ENCODE peak calls at places on chromosomes 12 and 14, in six cellular contexts. C, K, P, D, H and Z are unnamed samples. For H3K27me3, the result is how much of the 10 kb centered on the place peaks cover.

GRCh38 chr12:106032141-106032925 is 106.4 kb downstream of the NUAK1 start:
- DNase-seq in C (no peak), K (no peak), P (no peak), D (no peak), H (no peak), Z (no peak)

GRCh38 chr12:51868821-51869489 is 18.9 kb upstream of the ANKRD33 start:
- DNase-seq in C (peak), K (no peak), P (peak), D (no peak), H (peak), Z (no peak)

GRCh38 chr12:34405286-34406227 is 383.3 kb downstream of the ALG10 start:
- DNase-seq in C (peak), K (no peak), P (peak), D (no peak), H (peak), Z (no peak)

GRCh38 chr14:53640695-53641094 is 315.9 kb downstream of the BMP4 start:
- DNase-seq in C (no peak), K (no peak), P (no peak), D (no peak), H (no peak), Z (no peak)

GRCh38 chr12:99455350-99456037 is 192.1 kb upstream of the GARIN6 start:
- DNase-seq in C (no peak), K (no peak), P (no peak), D (no peak), H (no peak), Z (no peak)

GRCh38 chr14:30610719-30611388 is 11.3 kb upstream of the SCFD1 start:
- DNase-seq in C (no peak), K (peak), P (peak), D (no peak), H (no peak), Z (peak)

GRCh38 chr12:31773867-31774266 is 45.0 kb upstream of the AMN1 start:
- DNase-seq in C (no peak), K (peak), P (peak), D (peak), H (peak), Z (peak)

GRCh38 chr12:57722716-57723629 is 15.6 kb downstream of the AGAP2 start:
- DNase-seq in C (no peak), K (no peak), P (no peak), D (no peak), H (peak), Z (no peak)

GRCh38 chr12:106145539-106146447 is 7.0 kb upstream of the NUAK1 start:
- DNase-seq in C (no peak), K (no peak), P (no peak), D (no peak), H (no peak), Z (no peak)

GRCh38 chr12:123160801-123161487 is 10.1 kb upstream of the PITPNM2 start:
- DNase-seq in C (no peak), K (no peak), P (no peak), D (no peak), H (no peak), Z (no peak)

GRCh38 chr12:118164798-118165486 is 29.0 kb downstream of the PEBP1 start:
- DNase-seq in C (no peak), K (peak), P (peak), D (no peak), H (no peak), Z (peak)

GRCh38 chr12:116136340-116136739 is 141.2 kb downstream of the MED13L start:
- DNase-seq in C (no peak), K (no peak), P (no peak), D (no peak), H (no peak), Z (no peak)

GRCh38 chr12:85413266-85413665 is 133.2 kb downstream of the ALX1 start:
- DNase-seq in C (no peak), K (no peak), P (no peak), D (no peak), H (no peak), Z (no peak)

GRCh38 chr14:40058916-40059897 is 627.0 kb upstream of the FBXO33 start:
- DNase-seq in C (no peak), K (no peak), P (no peak), D (no peak), H (no peak), Z (no peak)

GRCh38 chr12:14923944-14924343 is 14.4 kb downstream of the ERP27 start:
- DNase-seq in C (no peak), K (no peak), P (no peak), D (no peak), H (no peak), Z (no peak)

GRCh38 chr12:14920475-14921126 is 17.7 kb downstream of the ERP27 start:
- DNase-seq in C (no peak), K (no peak), P (no peak), D (no peak), H (no peak), Z (peak)

GRCh38 chr12:14921218-14921617 is 17.1 kb downstream of the ERP27 start:
- DNase-seq in C (no peak), K (no peak), P (no peak), D (no peak), H (no peak), Z (no peak)

GRCh38 chr12:14927267-14927666 is 11.1 kb downstream of the ERP27 start:
- DNase-seq in C (no peak), K (no peak), P (no peak), D (no peak), H (no peak), Z (no peak)

DNA sequence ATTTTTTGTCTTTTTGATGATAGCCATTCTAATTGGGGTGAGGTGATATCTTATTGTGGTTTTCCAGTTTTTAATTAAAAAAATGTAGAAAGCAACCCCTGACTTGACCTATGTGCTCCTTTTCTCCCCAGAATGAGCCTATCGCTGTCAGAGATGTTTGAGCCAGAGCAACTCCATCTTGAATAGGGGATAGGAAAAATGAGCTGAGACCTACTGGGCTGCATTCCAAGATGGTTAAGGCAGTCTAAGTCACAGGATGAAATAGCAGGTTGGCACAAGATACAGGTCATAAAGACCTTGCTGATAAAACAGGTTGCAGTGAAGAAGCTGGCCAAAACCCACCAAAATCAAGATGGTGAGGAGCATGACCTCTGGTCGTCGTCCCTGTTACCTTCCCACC is 13.8 kb downstream of the ERP27 start:
- DNase-seq in C (no peak), K (no peak), P (no peak), D (no peak), H (no peak), Z (no peak)
- TF ChIP-seq GABPA in C (no peak), K (no peak), P (no peak), D (no peak), H (no peak), Z (no peak)

DNA sequence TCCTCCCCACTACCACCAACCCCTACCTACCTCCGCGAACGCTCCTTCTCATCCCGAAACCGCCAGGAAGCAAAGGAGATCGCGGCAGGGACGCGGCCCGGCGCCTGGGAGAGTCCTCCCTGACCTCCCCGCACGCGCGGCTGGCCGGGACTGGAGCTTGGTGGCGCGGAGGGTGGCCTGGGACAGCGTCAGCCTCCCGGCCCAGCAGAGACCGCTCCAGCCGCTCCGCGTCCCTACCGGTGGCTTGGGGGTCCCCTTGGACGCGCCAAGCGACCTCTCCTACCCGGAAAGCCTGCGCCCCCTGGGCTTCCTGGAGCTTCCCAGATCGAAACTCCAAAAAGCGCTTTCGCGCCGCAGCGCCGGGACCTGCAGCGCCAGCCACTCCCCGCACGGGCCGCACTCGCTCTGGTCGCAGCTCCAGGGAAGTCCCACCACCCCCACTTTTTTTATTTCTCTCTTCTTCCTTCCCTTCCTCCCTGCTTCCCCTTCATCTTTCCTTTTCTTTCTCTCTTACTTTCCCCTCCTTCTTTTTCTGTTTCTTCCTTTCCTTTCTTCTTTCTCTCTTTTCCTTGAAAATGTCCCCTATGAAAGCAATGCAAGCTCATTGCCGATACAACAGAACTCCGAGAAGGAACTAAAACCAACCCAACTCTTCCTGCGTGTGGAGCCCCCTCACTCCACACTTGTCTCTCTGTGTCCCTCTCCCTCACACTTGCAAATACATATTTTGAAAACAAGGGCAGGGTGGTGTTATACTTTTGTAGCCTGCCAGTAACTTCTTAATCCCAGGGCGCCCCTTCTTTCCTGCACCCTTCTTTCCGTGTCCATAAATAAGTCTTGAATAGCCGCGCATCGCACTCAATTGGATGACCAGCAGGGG is 3.8 kb downstream of the DIO3 start:
- DNase-seq in C (no peak), K (no peak), P (peak), D (no peak), H (peak), Z (no peak)
- H3K27me3 ChIP-seq in C (under half), K (under half), P (under half), D (under half), H (half or more), Z (under half)

DNA sequence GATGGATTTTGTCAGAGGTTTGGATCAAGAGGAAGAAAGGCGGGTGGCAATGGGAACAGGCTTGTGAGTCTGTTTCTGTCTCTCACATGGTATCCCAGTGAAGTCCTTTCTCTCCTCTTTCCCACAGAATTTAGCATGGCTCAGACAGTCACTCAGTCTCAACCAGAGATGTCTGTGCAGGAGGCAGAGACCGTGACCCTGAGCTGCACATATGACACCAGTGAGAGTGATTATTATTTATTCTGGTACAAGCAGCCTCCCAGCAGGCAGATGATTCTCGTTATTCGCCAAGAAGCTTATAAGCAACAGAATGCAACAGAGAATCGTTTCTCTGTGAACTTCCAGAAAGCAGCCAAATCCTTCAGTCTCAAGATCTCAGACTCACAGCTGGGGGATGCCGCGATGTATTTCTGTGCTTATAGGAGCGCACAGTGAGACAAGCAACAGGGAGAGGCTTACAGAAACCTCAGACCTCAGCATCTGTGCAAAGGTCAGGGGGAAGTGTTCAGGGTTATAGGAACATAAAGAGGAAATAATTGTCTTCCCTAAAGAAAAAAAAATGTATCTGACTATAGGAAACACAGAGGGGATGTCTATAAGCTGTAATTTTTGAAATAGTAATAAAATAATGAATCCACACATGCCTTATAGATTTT is 307.6 kb downstream of the DAD1 start:
- DNase-seq in C (no peak), K (no peak), P (no peak), D (no peak), H (no peak), Z (no peak)
- TF ChIP-seq GABPA in C (no peak), K (no peak), P (no peak), D (no peak), H (no peak), Z (no peak)

DNA sequence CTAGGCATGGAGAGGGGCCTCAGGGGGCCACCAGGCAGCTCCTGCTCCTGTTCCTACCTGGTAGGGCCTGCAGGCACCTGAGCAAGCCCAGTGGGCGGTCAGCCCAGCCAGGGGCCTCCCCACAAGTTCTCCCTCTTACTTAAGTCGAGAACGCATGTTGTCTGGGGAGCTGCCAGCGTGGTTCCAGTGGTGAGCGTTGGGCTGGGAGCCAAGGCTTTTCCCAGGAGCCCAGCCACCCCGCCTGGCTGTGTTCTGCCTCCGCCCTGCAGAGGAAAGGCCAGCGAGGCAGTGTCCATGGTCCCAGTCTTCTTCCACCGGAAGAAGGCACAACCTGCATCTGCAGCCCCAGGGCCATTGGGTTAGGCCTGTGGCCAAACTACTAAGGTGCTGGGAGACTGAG is 1.4 kb downstream of the C14orf180 start:
- DNase-seq in C (no peak), K (no peak), P (peak), D (no peak), H (no peak), Z (no peak)
- H3K27me3 ChIP-seq in C (under half), K (half or more), P (under half), D (under half), H (under half), Z (under half)

GRCh38 chr14:67241416-67242362 is at the start of gene PALS1:
- DNase-seq in C (peak), K (peak), P (peak), D (peak), H (peak), Z (peak)
- TF ChIP-seq GABPA in C (no peak), K (no peak), P (no peak), D (no peak), H (no peak), Z (no peak)

GRCh38 chr14:28297559-28297958 is 469.0 kb upstream of the FOXG1 start:
- DNase-seq in C (no peak), K (no peak), P (no peak), D (no peak), H (no peak), Z (no peak)
- H3K27me3 ChIP-seq in C (under half), K (under half), P (under half), D (under half), H (under half), Z (under half)

GRCh38 chr12:125111403-125111802 is 46.2 kb downstream of the AACS start:
- DNase-seq in C (no peak), K (no peak), P (no peak), D (no peak), H (no peak), Z (no peak)

GRCh38 chr12:125113263-125113662 is 48.0 kb downstream of the AACS start:
- DNase-seq in C (no peak), K (no peak), P (no peak), D (no peak), H (no peak), Z (no peak)

GRCh38 chr12:125113800-125114199 is 48.6 kb downstream of the AACS start:
- DNase-seq in C (no peak), K (no peak), P (no peak), D (no peak), H (no peak), Z (no peak)

GRCh38 chr12:125114365-125115141 is 49.3 kb downstream of the AACS start:
- DNase-seq in C (no peak), K (no peak), P (no peak), D (no peak), H (no peak), Z (no peak)

GRCh38 chr12:125110641-125111360 is 45.6 kb downstream of the AACS start:
- DNase-seq in C (no peak), K (no peak), P (no peak), D (no peak), H (no peak), Z (no peak)
- TF ChIP-seq GABPA in C (no peak), K (no peak), P (no peak), D (no peak), H (no peak), Z (no peak)

GRCh38 chr12:132202929-132203721 is 58.9 kb downstream of the NOC4L start:
- DNase-seq in C (no peak), K (no peak), P (no peak), D (no peak), H (no peak), Z (no peak)
- H3K27me3 ChIP-seq in C (half or more), K (half or more), P (half or more), D (under half), H (under half), Z (under half)

DNA sequence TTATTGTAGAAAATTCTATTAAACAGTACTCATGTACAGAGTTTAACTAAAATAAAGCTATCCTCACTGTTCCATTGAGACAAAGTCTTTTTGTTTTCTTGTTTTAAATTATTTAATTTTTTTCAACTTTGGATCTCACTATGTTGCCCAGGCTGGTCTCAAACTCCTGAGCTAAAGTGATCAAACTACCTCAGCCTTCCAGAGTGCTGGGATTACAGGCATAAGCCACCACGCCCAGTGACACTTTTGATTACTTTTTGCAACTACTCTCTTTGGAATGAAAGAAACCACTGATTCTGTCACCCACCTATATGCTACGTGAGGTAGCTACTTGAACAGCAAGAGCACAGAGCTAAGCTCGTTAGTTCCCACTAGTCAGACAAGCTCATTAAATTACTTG is 17.1 kb downstream of the ZFC3H1 start:
- DNase-seq in C (no peak), K (no peak), P (no peak), D (no peak), H (no peak), Z (no peak)
- TF ChIP-seq GABPA in C (no peak), K (no peak), P (no peak), D (no peak), H (no peak), Z (no peak)

GRCh38 chr12:132279184-132279889 is 50.1 kb downstream of the GALNT9 start:
- DNase-seq in C (peak), K (peak), P (peak), D (no peak), H (no peak), Z (no peak)

GRCh38 chr12:132281021-132281420 is 48.4 kb downstream of the GALNT9 start:
- DNase-seq in C (no peak), K (no peak), P (no peak), D (no peak), H (no peak), Z (no peak)

GRCh38 chr12:132279930-132280329 is 49.5 kb downstream of the GALNT9 start:
- DNase-seq in C (no peak), K (no peak), P (no peak), D (no peak), H (no peak), Z (no peak)

GRCh38 chr12:132278421-132279183 is 50.8 kb downstream of the GALNT9 start:
- DNase-seq in C (no peak), K (no peak), P (no peak), D (no peak), H (no peak), Z (no peak)

GRCh38 chr12:132280436-132280835 is 49.0 kb downstream of the GALNT9 start:
- DNase-seq in C (no peak), K (no peak), P (no peak), D (no peak), H (no peak), Z (no peak)
- H3K27me3 ChIP-seq in C (under half), K (half or more), P (half or more), D (under half), H (under half), Z (under half)